ENCODE peak calls at places on chromosomes 12 and 14, in four cellular contexts. One of them, this sample, is unnamed.

GRCh38 chr14:85531594-85532391 is 1.8 kb downstream of the FLRT2 start:
- DNase-seq in IMR-90: peak
- DNase-seq in mesenchymal stem cell: peak
- DNase-seq in neuronal stem cell: peak
- DNase-seq in this sample: peak

GRCh38 chr12:74031045-74031444 is 506.6 kb upstream of the ATXN7L3B start:
- DNase-seq in mesenchymal stem cell: no peak
- DNase-seq in neuronal stem cell: no peak
- DNase-seq in IMR-90: no peak
- DNase-seq in this sample: no peak

GRCh38 chr12:3152013-3152412 is 74.8 kb downstream of the TSPAN9 start:
- DNase-seq in mesenchymal stem cell: peak
- DNase-seq in IMR-90: no peak
- DNase-seq in neuronal stem cell: no peak
- DNase-seq in this sample: peak

GRCh38 chr12:49375406-49375805 is 8.1 kb downstream of the SPATS2 start:
- DNase-seq in neuronal stem cell: no peak
- DNase-seq in mesenchymal stem cell: no peak
- DNase-seq in IMR-90: no peak
- DNase-seq in this sample: no peak

GRCh38 chr14:58533417-58533816 is 104.3 kb upstream of the DACT1 start:
- DNase-seq in IMR-90: no peak
- DNase-seq in mesenchymal stem cell: peak
- DNase-seq in neuronal stem cell: no peak
- DNase-seq in this sample: peak

GRCh38 chr14:98840511-98840910 is 431.5 kb downstream of the BCL11B start:
- DNase-seq in neuronal stem cell: no peak
- DNase-seq in mesenchymal stem cell: no peak
- DNase-seq in IMR-90: no peak
- DNase-seq in this sample: no peak

GRCh38 chr14:105473677-105474477 is 744 bp upstream of the CRIP2 start:
- DNase-seq in IMR-90: peak
- DNase-seq in mesenchymal stem cell: peak
- DNase-seq in neuronal stem cell: peak
- DNase-seq in this sample: peak

GRCh38 chr14:71714225-71714624 is 218.0 kb upstream of the RGS6 start:
- DNase-seq in mesenchymal stem cell: no peak
- DNase-seq in IMR-90: peak
- DNase-seq in neuronal stem cell: no peak
- DNase-seq in this sample: no peak

GRCh38 chr12:107449891-107450290 is 235.7 kb upstream of the PWP1 start:
- DNase-seq in mesenchymal stem cell: no peak
- DNase-seq in IMR-90: peak
- DNase-seq in neuronal stem cell: no peak
- DNase-seq in this sample: no peak

GRCh38 chr12:103715494-103715893 is 125.5 kb downstream of the NT5DC3 start:
- DNase-seq in neuronal stem cell: no peak
- DNase-seq in IMR-90: no peak
- DNase-seq in mesenchymal stem cell: no peak
- DNase-seq in this sample: no peak

GRCh38 chr12:124837958-124838803 is 25.5 kb downstream of the SCARB1 start:
- DNase-seq in IMR-90: peak
- DNase-seq in mesenchymal stem cell: peak
- DNase-seq in neuronal stem cell: no peak
- DNase-seq in this sample: peak

GRCh38 chr12:132356686-132357622 is 27.6 kb upstream of the GALNT9 start:
- DNase-seq in mesenchymal stem cell: no peak
- DNase-seq in neuronal stem cell: no peak
- DNase-seq in IMR-90: peak
- DNase-seq in this sample: peak

GRCh38 chr12:32399045-32399372 is 349 bp upstream of the FGD4 start:
- DNase-seq in neuronal stem cell: no peak
- DNase-seq in mesenchymal stem cell: no peak
- DNase-seq in IMR-90: no peak
- DNase-seq in this sample: no peak

GRCh38 chr14:106347890-106348755 is 821.7 kb downstream of the TMEM121 start:
- DNase-seq in mesenchymal stem cell: no peak
- DNase-seq in neuronal stem cell: no peak
- DNase-seq in IMR-90: no peak
- DNase-seq in this sample: no peak

GRCh38 chr12:49655595-49656236 is 32.4 kb downstream of the PRPF40B start:
- DNase-seq in IMR-90: no peak
- DNase-seq in neuronal stem cell: no peak
- DNase-seq in mesenchymal stem cell: no peak
- DNase-seq in this sample: no peak

GRCh38 chr12:94282675-94283074 is 134.3 kb downstream of the PLXNC1 start:
- DNase-seq in mesenchymal stem cell: peak
- DNase-seq in neuronal stem cell: no peak
- DNase-seq in IMR-90: no peak
- DNase-seq in this sample: no peak

GRCh38 chr14:51849095-51849494 is 11.3 kb upstream of the GNG2 start:
- DNase-seq in IMR-90: peak
- DNase-seq in neuronal stem cell: no peak
- DNase-seq in mesenchymal stem cell: peak
- DNase-seq in this sample: no peak

GRCh38 chr12:119804011-119804641 is 73.0 kb downstream of the CIT start:
- DNase-seq in mesenchymal stem cell: peak
- DNase-seq in neuronal stem cell: peak
- DNase-seq in IMR-90: peak
- DNase-seq in this sample: peak

GRCh38 chr12:97995085-97995484 is 520.3 kb upstream of the TMPO start:
- DNase-seq in IMR-90: no peak
- DNase-seq in neuronal stem cell: no peak
- DNase-seq in mesenchymal stem cell: no peak
- DNase-seq in this sample: no peak

GRCh38 chr12:113547157-113547556 is 75.5 kb upstream of the LHX5 start:
- DNase-seq in IMR-90: no peak
- DNase-seq in mesenchymal stem cell: no peak
- DNase-seq in neuronal stem cell: no peak
- DNase-seq in this sample: no peak

GRCh38 chr12:21989819-21990412 is 48.7 kb upstream of the ABCC9 start:
- DNase-seq in mesenchymal stem cell: peak
- DNase-seq in IMR-90: peak
- DNase-seq in neuronal stem cell: no peak
- DNase-seq in this sample: no peak

GRCh38 chr14:85622106-85622505 is 92.2 kb downstream of the FLRT2 start:
- DNase-seq in neuronal stem cell: no peak
- DNase-seq in mesenchymal stem cell: no peak
- DNase-seq in IMR-90: no peak
- DNase-seq in this sample: no peak

GRCh38 chr14:68263563-68264350 is 444.2 kb downstream of the RAD51B start:
- DNase-seq in neuronal stem cell: no peak
- DNase-seq in mesenchymal stem cell: peak
- DNase-seq in IMR-90: peak
- DNase-seq in this sample: no peak

GRCh38 chr12:53991077-53991460 is 6.1 kb downstream of the HOXC10 start:
- DNase-seq in IMR-90: no peak
- DNase-seq in neuronal stem cell: no peak
- DNase-seq in mesenchymal stem cell: no peak
- DNase-seq in this sample: no peak

GRCh38 chr12:52259850-52260249 is 14.6 kb upstream of the KRT86 start:
- DNase-seq in IMR-90: no peak
- DNase-seq in neuronal stem cell: no peak
- DNase-seq in mesenchymal stem cell: no peak
- DNase-seq in this sample: no peak

GRCh38 chr12:3492868-3493224 is 1.8 kb downstream of the PRMT8 start:
- DNase-seq in IMR-90: no peak
- DNase-seq in neuronal stem cell: no peak
- DNase-seq in mesenchymal stem cell: no peak
- DNase-seq in this sample: no peak

GRCh38 chr14:70057519-70058136 is 131.1 kb downstream of the SLC8A3 start:
- DNase-seq in IMR-90: no peak
- DNase-seq in neuronal stem cell: no peak
- DNase-seq in mesenchymal stem cell: no peak
- DNase-seq in this sample: no peak
- H3K23ac ChIP-seq in IMR-90: no peak
- H3K23ac ChIP-seq in neuronal stem cell: no peak
- H3K23ac ChIP-seq in mesenchymal stem cell: no peak
- H3K23ac ChIP-seq in this sample: no peak

GRCh38 chr14:33846100-33846824 is 104.6 kb downstream of the EGLN3 start:
- DNase-seq in neuronal stem cell: no peak
- DNase-seq in mesenchymal stem cell: no peak
- DNase-seq in IMR-90: no peak
- DNase-seq in this sample: no peak
- H3K23ac ChIP-seq in neuronal stem cell: no peak
- H3K23ac ChIP-seq in mesenchymal stem cell: no peak
- H3K23ac ChIP-seq in IMR-90: no peak
- H3K23ac ChIP-seq in this sample: no peak

DNA sequence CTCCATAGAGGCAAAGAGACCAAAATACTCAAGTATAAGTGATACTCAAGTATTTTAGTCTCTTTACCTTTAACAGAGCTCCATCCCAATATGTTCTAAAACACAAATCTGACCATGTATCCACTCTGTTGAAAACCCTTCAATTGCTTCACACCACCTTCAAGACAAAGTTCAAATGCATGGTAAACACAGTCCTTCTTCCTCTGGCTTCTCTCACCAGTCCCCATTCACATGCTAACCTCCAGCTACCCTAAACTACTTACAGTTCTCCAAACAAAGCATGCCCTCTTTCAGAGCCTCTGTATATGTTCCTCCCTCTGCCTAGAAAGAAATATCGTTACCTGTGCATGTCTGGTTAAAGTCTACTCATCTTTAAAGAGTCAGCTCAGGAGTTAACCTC is 100.2 kb downstream of the NUMB start:
- DNase-seq in mesenchymal stem cell: peak
- DNase-seq in neuronal stem cell: no peak
- DNase-seq in IMR-90: no peak
- DNase-seq in this sample: no peak
- H3K23ac ChIP-seq in mesenchymal stem cell: no peak
- H3K23ac ChIP-seq in neuronal stem cell: no peak
- H3K23ac ChIP-seq in IMR-90: no peak
- H3K23ac ChIP-seq in this sample: no peak

GRCh38 chr14:23281247-23281646 is 4.7 kb downstream of the HOMEZ start:
- DNase-seq in IMR-90: no peak
- DNase-seq in neuronal stem cell: no peak
- DNase-seq in mesenchymal stem cell: no peak
- DNase-seq in this sample: no peak
- H3K23ac ChIP-seq in IMR-90: no peak
- H3K23ac ChIP-seq in neuronal stem cell: no peak
- H3K23ac ChIP-seq in mesenchymal stem cell: no peak
- H3K23ac ChIP-seq in this sample: no peak

DNA sequence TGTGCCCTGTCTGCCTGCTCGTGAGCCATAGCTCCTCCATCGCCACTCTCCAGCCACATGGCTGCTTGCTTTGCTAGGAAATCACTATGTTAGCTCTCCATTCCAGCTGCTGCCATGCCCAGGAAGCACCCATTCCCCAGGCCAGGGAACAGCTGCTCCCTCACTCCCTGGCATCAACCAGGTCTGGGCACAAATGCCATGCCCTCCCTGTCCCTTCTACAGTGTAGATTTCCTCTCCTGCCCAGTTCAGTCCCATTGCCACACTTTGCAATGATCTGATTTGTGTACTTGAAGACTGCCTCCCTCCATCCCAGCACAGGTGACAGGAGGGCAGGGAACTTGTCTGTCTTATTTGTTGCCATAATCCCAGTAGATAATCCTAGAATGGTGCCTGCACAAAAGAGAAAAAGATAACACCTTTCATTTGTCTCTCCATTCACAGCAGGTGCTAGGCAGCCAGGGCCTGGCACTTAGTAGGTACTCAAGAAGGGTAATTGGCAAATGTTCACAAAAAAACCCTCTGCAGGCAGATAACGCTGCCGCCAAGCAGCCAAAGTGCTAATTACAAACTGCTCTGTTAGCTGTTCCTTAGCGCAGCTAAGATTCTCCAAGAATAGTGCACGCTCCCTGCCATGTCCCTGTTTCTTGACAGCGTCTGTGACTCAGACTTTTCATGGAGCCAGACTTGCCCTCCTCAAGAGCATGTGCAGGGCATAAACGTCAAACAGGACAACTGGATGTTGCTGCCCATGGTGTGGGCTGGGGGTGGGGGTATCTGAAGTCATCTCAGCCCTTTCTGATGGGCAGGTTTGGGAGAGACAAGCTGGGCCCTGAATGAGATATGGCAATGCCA is 69.1 kb downstream of the ARL6IP4 start:
- DNase-seq in mesenchymal stem cell: peak
- DNase-seq in neuronal stem cell: no peak
- DNase-seq in IMR-90: no peak
- DNase-seq in this sample: peak
- H3K23ac ChIP-seq in mesenchymal stem cell: peak
- H3K23ac ChIP-seq in neuronal stem cell: peak
- H3K23ac ChIP-seq in IMR-90: no peak
- H3K23ac ChIP-seq in this sample: no peak

GRCh38 chr12:1047898-1048660 is 57.1 kb downstream of the ERC1 start:
- DNase-seq in IMR-90: no peak
- DNase-seq in neuronal stem cell: no peak
- DNase-seq in mesenchymal stem cell: no peak
- DNase-seq in this sample: peak

GRCh38 chr12:1046727-1047126 is 55.7 kb downstream of the ERC1 start:
- DNase-seq in mesenchymal stem cell: no peak
- DNase-seq in IMR-90: no peak
- DNase-seq in neuronal stem cell: no peak
- DNase-seq in this sample: no peak

GRCh38 chr12:1041478-1041877 is 50.5 kb downstream of the ERC1 start:
- DNase-seq in neuronal stem cell: no peak
- DNase-seq in mesenchymal stem cell: no peak
- DNase-seq in IMR-90: no peak
- DNase-seq in this sample: no peak

GRCh38 chr12:1050059-1050707 is 59.2 kb downstream of the ERC1 start:
- DNase-seq in IMR-90: no peak
- DNase-seq in mesenchymal stem cell: no peak
- DNase-seq in neuronal stem cell: no peak
- DNase-seq in this sample: peak

DNA sequence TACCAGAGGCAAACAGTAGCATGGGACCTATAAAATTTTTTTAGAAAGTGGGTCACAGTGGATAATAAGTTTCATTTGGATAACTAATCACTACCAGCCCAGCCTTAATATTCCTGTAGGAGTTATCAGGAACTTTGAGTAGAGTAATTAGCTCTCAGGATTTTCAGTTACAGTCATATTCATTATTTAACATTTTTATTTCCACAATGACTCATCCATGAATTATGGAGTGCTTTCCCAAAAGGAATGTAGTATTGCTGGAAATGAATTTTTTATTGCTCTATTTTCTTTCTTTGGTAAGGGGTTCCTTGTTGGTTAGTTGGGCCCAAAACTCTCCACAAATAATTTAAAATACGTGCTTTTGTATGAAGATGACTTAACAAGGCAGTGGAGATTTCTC is 53.7 kb downstream of the ERC1 start:
- DNase-seq in mesenchymal stem cell: peak
- DNase-seq in neuronal stem cell: no peak
- DNase-seq in IMR-90: peak
- DNase-seq in this sample: no peak
- H3K23ac ChIP-seq in mesenchymal stem cell: no peak
- H3K23ac ChIP-seq in neuronal stem cell: no peak
- H3K23ac ChIP-seq in IMR-90: no peak
- H3K23ac ChIP-seq in this sample: no peak

This sample was measured in mesendoderm.